ENCODE peak calls at places on chromosome 6, in five cellular contexts. U, J, Y, N and G are unnamed samples.

GRCh38 chr6:166351715-166352285 is 9.5 kb upstream of the SFT2D1 start:
- DNase-seq in U (peak), Y (no peak), J (no peak), N (no peak), G (peak)

GRCh38 chr6:10882654-10883053 is 813 bp upstream of the GCM2 start:
- DNase-seq in J (no peak), U (no peak), Y (no peak), N (no peak), G (no peak)

GRCh38 chr6:86856937-86857563 is 80.3 kb upstream of the HTR1E start:
- DNase-seq in Y (peak), N (no peak), J (no peak), U (peak), G (peak)

GRCh38 chr6:36660771-36661471 is 17.6 kb upstream of the CDKN1A start:
- DNase-seq in J (no peak), Y (no peak), U (no peak), N (no peak), G (no peak)

GRCh38 chr6:41588083-41588482 is 41.9 kb downstream of the FOXP4 start:
- DNase-seq in U (no peak), J (no peak), Y (no peak), N (no peak), G (no peak)

GRCh38 chr6:1396952-1397868 is 7.8 kb downstream of the FOXF2 start:
- DNase-seq in Y (peak), J (peak), U (peak), N (peak), G (peak)

GRCh38 chr6:64713175-64713574 is 993.9 kb downstream of the EYS start:
- DNase-seq in U (no peak), N (no peak), Y (no peak), J (no peak), G (no peak)

GRCh38 chr6:79570129-79570801 is 33.0 kb upstream of the LCA5 start:
- DNase-seq in N (no peak), J (no peak), U (no peak), Y (no peak), G (no peak)

GRCh38 chr6:111606620-111607115 is 990 bp upstream of the TRAF3IP2 start:
- DNase-seq in J (no peak), U (no peak), N (no peak), Y (no peak), G (no peak)

GRCh38 chr6:136753624-136754023 is 38.7 kb downstream of the MAP3K5 start:
- DNase-seq in N (peak), U (no peak), Y (peak), J (no peak), G (no peak)

GRCh38 chr6:23154159-23154558 is 584.8 kb downstream of the HDGFL1 start:
- DNase-seq in U (no peak), J (no peak), N (no peak), Y (no peak), G (no peak)

GRCh38 chr6:11585426-11586016 is 48.0 kb downstream of the TMEM170B start:
- DNase-seq in N (no peak), J (no peak), Y (no peak), U (peak), G (peak)

GRCh38 chr6:35719830-35720733 is 16.8 kb upstream of the ARMC12 start:
- DNase-seq in Y (peak), J (no peak), N (no peak), U (no peak), G (peak)

GRCh38 chr6:25050356-25050755 is 114.6 kb upstream of the RIPOR2 start:
- DNase-seq in Y (peak), N (no peak), J (no peak), U (no peak), G (no peak)

GRCh38 chr6:48664850-48665249 is 553.9 kb upstream of the PTCHD4 start:
- DNase-seq in Y (no peak), J (no peak), U (no peak), N (no peak), G (no peak)

GRCh38 chr6:106165885-106166485 is 79.8 kb downstream of the PRDM1 start:
- DNase-seq in J (no peak), U (no peak), Y (no peak), N (no peak), G (no peak)

GRCh38 chr6:132666118-132666517 is 7.1 kb upstream of the TAAR1 start:
- DNase-seq in J (no peak), U (no peak), Y (no peak), N (no peak), G (no peak)